ENCODE peak calls at places on chromosome 1, in four cellular contexts. W is prostate gland, N is uterus, R is tibial nerve. Y is an unnamed sample.
A peak's percentile ranks its signal among the peaks of the same experiment; 100 is the strongest.

GRCh38 chr1:46248122-46248920 is 758 bp downstream of the RAD54L start:
- DNase-seq in W (no peak), N (peak; percentile 31), R (no peak), Y (no peak)

GRCh38 chr1:97920275-97920831 is 481 bp downstream of the DPYD start:
- DNase-seq in W (no peak), N (no peak), R (no peak), Y (no peak)

GRCh38 chr1:63797056-63797726 is 23.4 kb downstream of the ROR1 start:
- DNase-seq in N (no peak), W (no peak), R (no peak), Y (no peak)

GRCh38 chr1:117058810-117059209 is 1.3 kb upstream of the TTF2 start:
- DNase-seq in W (no peak), R (no peak), N (no peak), Y (no peak)

GRCh38 chr1:76669624-76670023 is 197.7 kb upstream of the ST6GALNAC5 start:
- DNase-seq in N (no peak), R (no peak), W (no peak), Y (no peak)

GRCh38 chr1:229869687-229870086 is 197.4 kb upstream of the GALNT2 start:
- DNase-seq in N (no peak), W (no peak), R (no peak), Y (no peak)

GRCh38 chr1:72635719-72636118 is 353.4 kb upstream of the NEGR1 start:
- DNase-seq in N (no peak), R (no peak), W (no peak), Y (no peak)

GRCh38 chr1:152869808-152870419 is 8.2 kb upstream of the SMCP start:
- DNase-seq in R (peak; percentile 69), W (peak; percentile 29), N (peak; percentile 17), Y (no peak)

GRCh38 chr1:940121-941026 is 16.7 kb downstream of the SAMD11 start:
- DNase-seq in R (no peak), W (no peak), N (peak; percentile 90), Y (no peak)

GRCh38 chr1:145827966-145828365 is 4.0 kb downstream of the POLR3C start:
- DNase-seq in R (no peak), N (no peak), W (no peak), Y (no peak)

DNA sequence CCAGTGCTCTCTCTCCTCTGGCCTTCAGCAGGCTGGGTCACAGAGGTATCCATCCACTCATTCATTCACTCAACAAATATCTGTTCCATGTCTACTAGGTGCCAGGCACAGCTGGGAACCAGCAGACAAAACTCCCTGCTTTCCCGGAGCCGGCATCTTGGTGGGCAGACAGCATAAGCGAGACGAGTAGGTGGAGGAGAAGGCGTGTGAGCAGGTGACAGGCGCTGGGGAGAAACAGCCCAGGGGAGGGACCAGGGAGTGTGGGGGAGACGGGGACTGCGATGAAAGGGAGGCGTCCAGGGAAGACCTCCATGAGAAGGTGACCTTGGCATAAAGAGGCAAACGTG is 11.0 kb upstream of the KCNAB2 start:
- DNase-seq in R (no peak), W (no peak), N (no peak), Y (no peak)
- H3K4me1 ChIP-seq in R (no peaks in the 10 kb centered on the region), W (no peaks in the 10 kb centered on the region), N (no peaks in the 10 kb centered on the region), Y (no peaks in the 10 kb centered on the region)

DNA sequence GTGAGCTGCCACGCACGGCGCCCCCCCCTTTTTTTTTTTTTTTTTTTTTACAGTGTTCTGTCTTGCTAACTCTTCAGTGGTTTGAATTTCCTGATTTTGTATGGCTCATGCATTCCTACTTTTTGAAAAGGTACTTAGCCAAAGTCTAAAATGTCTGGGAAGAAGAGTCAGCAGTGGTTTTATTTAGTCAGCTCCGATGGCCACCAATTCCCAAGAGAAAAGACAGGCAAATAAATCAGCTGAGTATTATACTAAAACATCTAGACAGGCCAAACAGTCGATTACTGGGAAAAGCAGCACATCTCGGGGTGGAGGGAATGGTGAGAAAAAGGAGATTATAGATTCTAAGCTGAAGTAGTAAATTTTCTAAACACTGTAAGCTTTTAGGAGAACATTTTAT is 192.5 kb upstream of the ZRANB2 start:
- DNase-seq in W (no peak), R (no peak), N (no peak), Y (no peak)
- H3K9me3 ChIP-seq in W (no peaks in the 10 kb centered on the region), R (no peaks in the 10 kb centered on the region), N (no peaks in the 10 kb centered on the region), Y (no peaks in the 10 kb centered on the region)

DNA sequence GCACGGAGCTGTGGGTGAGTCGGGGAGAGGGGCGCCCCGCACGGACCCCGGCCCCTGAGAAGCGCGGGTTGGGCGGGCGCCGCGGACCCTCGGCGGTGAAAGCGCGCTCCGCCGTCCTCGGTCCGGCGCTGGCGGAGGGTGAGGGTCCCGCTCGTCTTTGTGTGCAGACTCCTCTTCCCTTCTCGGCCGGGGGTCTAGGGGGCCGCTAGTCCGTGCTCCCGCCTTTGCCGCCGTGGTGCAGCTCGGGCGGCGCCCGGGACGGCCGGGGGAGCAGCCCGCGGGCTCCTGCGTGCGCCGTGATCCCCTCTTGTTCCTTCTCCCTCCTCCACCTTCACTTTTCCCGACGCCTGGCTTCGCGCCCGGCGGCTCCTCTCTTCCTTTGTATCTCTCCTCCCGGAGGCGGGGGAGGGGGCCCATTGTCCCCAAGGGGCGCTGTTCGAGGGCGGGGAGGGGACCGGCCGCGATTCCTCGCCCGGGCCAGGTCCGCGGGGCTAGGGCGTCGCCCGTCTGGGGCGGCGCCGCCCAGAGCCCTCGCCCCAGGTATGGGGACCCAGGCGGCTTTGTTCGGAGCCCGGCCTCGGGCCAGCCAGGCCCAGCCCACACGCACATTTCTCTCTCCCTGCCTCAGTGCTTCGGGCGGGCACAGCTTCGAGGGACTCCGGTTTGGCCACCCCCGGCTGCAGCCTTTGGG is 519 bp downstream of the FNBP1L start:
- DNase-seq in W (peak; percentile 45), R (no peak), N (peak; percentile 56), Y (no peak)
- TF ChIP-seq CTCF in W (peak; percentile 14), R (no peak), N (no peak), Y (no peak)

GRCh38 chr1:204455831-204456145 is 38.8 kb downstream of the PIK3C2B start:
- DNase-seq in W (no peak), R (no peak), N (no peak), Y (no peak)

GRCh38 chr1:204457665-204458064 is 36.9 kb downstream of the PIK3C2B start:
- DNase-seq in R (no peak), N (no peak), W (no peak), Y (no peak)

GRCh38 chr1:204454476-204454875 is 40.1 kb downstream of the PIK3C2B start:
- DNase-seq in R (no peak), W (no peak), N (no peak), Y (no peak)

GRCh38 chr1:204455063-204455830 is 39.4 kb downstream of the PIK3C2B start:
- DNase-seq in R (no peak), W (no peak), N (no peak), Y (no peak)

GRCh38 chr1:204456826-204457361 is 37.7 kb downstream of the PIK3C2B start:
- DNase-seq in W (no peak), R (peak; percentile 45), N (no peak), Y (no peak)
- H3K4me1 ChIP-seq in W (no peaks in the 10 kb centered on the region), R (peaks cover 11% of the 10 kb centered on the region), N (peaks cover 8% of the 10 kb centered on the region), Y (peaks cover 3% of the 10 kb centered on the region)

DNA sequence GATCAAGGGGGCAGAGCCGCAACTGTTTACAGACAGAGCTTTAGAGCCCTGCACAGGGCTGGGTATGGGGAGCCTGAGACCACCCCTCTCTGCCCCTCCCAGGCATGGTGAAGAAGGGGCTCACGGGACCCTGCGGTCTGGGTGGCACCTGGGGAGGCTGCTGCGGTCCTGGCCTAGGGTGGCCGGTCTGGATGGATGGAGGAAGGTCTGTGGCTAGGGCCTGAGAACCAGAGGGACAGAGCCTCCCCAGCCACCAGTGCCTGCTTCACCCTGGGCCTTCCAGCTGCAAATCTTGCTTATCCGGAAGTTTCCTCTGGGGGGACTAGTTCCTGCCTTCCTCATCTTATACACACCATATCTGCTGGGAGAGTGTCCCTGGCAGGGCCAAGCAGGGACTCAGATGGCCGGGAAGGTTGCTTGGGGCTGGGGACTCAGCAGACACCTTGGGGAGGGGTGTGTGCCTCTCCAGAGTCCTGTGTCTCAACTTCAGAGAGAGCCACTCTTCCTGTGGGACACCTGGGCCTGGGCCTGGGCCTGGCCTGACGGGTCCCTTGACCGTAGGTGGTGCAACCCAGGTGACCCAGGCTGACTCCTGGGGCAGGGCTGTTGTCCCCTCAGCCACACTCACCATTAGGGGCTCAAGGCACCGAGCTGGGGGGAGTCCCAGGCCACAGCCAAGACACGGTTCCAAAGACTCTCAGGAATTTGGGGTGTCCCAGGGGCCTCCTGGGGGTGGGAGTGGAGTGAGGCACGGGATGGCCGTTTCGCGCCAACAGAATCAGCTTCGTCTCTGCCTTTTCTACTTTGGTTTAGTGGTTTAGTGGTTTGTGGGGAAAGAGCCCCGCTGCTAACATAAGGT is 52.0 kb upstream of the ACTRT2 start:
- DNase-seq in N (no peak), R (no peak), W (no peak), Y (no peak)
- H3K9me3 ChIP-seq in N (no peaks in the 10 kb centered on the region), R (no peaks in the 10 kb centered on the region), W (no peaks in the 10 kb centered on the region), Y (no peaks in the 10 kb centered on the region)

GRCh38 chr1:109923131-109923945 is 12.7 kb downstream of the CSF1 start:
- DNase-seq in W (no peak), R (no peak), N (no peak), Y (peak; percentile 56)
- TF ChIP-seq CTCF in W (peak; percentile 22), R (peak; percentile 28), N (no peak), Y (peak; percentile 16)

GRCh38 chr1:73778511-73778910 is 419.5 kb downstream of the LRRIQ3 start:
- DNase-seq in R (no peak), N (no peak), W (no peak), Y (no peak)

GRCh38 chr1:73783367-73783766 is 414.6 kb downstream of the LRRIQ3 start:
- DNase-seq in W (no peak), N (no peak), R (no peak), Y (no peak)

GRCh38 chr1:73782901-73783300 is 415.1 kb downstream of the LRRIQ3 start:
- DNase-seq in R (no peak), W (no peak), N (no peak), Y (no peak)

DNA sequence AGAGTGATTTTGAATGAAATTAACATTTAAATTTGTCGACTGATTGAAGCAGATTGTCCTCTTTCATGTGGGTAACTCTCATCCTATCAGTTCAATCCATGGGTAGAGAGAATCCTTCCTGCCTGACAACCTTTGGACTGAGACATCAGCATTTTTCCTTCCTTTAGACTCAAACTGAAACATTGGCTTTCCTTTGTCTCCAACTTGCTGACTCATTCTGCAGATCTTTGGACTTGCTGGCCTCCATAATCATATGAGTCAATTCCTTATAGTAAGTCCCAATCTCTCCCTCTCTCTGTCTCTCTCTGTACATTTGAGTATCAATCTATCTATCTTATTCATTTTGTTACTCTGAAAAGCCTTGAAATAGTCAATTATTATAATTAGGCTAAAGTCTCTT is 416.7 kb downstream of the LRRIQ3 start:
- DNase-seq in N (no peak), W (no peak), R (no peak), Y (no peak)
- H3K4me1 ChIP-seq in N (no peaks in the 10 kb centered on the region), W (no peaks in the 10 kb centered on the region), R (no peaks in the 10 kb centered on the region), Y (no peaks in the 10 kb centered on the region)

GRCh38 chr1:246971969-246972368 is 35.9 kb downstream of the ZNF695 start:
- DNase-seq in W (no peak), R (no peak), N (no peak), Y (no peak)
- H3K9me3 ChIP-seq in W (no peaks in the 10 kb centered on the region), R (no peaks in the 10 kb centered on the region), N (no peaks in the 10 kb centered on the region), Y (no peaks in the 10 kb centered on the region)

GRCh38 chr1:85146972-85147359 is 53.9 kb downstream of the SYDE2 start:
- DNase-seq in N (no peak), R (no peak), W (no peak), Y (no peak)
- TF ChIP-seq CTCF in N (no peak), R (no peak), W (no peak), Y (no peak)

Y was measured in ascending aorta.